ENCODE peak calls at places on chromosome 18, in four cellular contexts. B, I, L and Z are unnamed samples.

GRCh38 chr18:79787527-79788095 is 10.1 kb upstream of the KCNG2 start:
- DNase-seq in B (no peak), I (no peak), L (no peak), Z (no peak)

GRCh38 chr18:3815991-3816390 is 366.0 kb downstream of the TGIF1 start:
- DNase-seq in B (no peak), I (no peak), L (no peak), Z (no peak)

GRCh38 chr18:22683196-22683676 is 249.9 kb upstream of the RBBP8 start:
- DNase-seq in B (peak; percentile 84), I (peak; percentile 52), L (no peak), Z (peak; percentile 96)

GRCh38 chr18:79612291-79613108 is 67.1 kb upstream of the CTDP1 start:
- DNase-seq in B (no peak), I (no peak), L (no peak), Z (no peak)

GRCh38 chr18:63844254-63844653 is 43.3 kb upstream of the SERPINB2 start:
- DNase-seq in B (no peak), I (no peak), L (peak; percentile 35), Z (peak; percentile 7)

GRCh38 chr18:74492259-74492658 is 3.9 kb upstream of the CNDP2 start:
- DNase-seq in B (no peak), I (no peak), L (no peak), Z (no peak)

GRCh38 chr18:65768379-65768778 is 17.6 kb downstream of the CDH7 start:
- DNase-seq in B (no peak), I (no peak), L (peak; percentile 80), Z (no peak)

GRCh38 chr18:80104364-80104779 is 4.7 kb upstream of the ADNP2 start:
- DNase-seq in B (no peak), I (no peak), L (peak; percentile 56), Z (no peak)

GRCh38 chr18:75896865-75897264 is 469.4 kb upstream of the SMIM21 start:
- DNase-seq in B (no peak), I (peak; percentile 35), L (no peak), Z (no peak)

GRCh38 chr18:56977771-56978170 is 169.1 kb upstream of the BOD1L2 start:
- DNase-seq in B (no peak), I (no peak), L (no peak), Z (no peak)

GRCh38 chr18:23143871-23144270 is 8.6 kb downstream of the CABLES1 start:
- DNase-seq in B (no peak), I (no peak), L (peak; percentile 79), Z (peak; percentile 37)

GRCh38 chr18:45415614-45416013 is 199.7 kb upstream of the SLC14A2 start:
- DNase-seq in B (no peak), I (no peak), L (no peak), Z (no peak)

GRCh38 chr18:47883771-47884413 is 46.6 kb downstream of the SMAD2 start:
- DNase-seq in B (no peak), I (no peak), L (no peak), Z (peak; percentile 81)

GRCh38 chr18:47893047-47893446 is 37.4 kb downstream of the SMAD2 start:
- DNase-seq in B (no peak), I (no peak), L (no peak), Z (no peak)

GRCh38 chr18:47882641-47883040 is 47.8 kb downstream of the SMAD2 start:
- DNase-seq in B (no peak), I (no peak), L (no peak), Z (no peak)

GRCh38 chr18:47893939-47894699 is 36.3 kb downstream of the SMAD2 start:
- DNase-seq in B (no peak), I (no peak), L (no peak), Z (peak; percentile 51)

DNA sequence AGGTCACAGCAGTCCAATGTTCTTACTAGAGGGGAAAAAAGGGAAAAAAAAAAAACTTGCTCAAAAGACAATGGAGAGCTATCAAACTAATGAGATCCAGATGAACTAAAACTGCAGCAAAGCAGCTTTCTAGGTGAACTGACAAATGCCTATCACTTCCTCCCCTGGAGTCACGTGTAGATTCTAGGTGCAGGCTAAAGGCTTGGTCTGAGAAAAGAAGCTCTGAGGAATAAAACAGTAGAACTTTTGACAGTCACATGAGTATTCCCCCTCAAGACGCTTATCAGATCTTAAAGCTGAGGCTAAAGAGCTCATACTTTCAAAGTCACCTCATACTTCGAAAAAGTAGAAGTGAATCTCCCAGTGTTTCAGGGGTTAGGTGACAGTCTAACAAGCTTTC is 42.3 kb downstream of the SMAD2 start:
- DNase-seq in B (no peak), I (no peak), L (no peak), Z (no peak)
- H3K27ac ChIP-seq in B (no peak overlapping the region), I (no peak overlapping the region), L (no peak overlapping the region), Z (no peak overlapping the region)

GRCh38 chr18:6810191-6810590 is 80.7 kb downstream of the ARHGAP28 start:
- DNase-seq in B (no peak), I (no peak), L (no peak), Z (no peak)

GRCh38 chr18:6811816-6812215 is 82.3 kb downstream of the ARHGAP28 start:
- DNase-seq in B (no peak), I (no peak), L (no peak), Z (peak; percentile 10)

GRCh38 chr18:6807504-6808257 is 78.2 kb downstream of the ARHGAP28 start:
- DNase-seq in B (no peak), I (no peak), L (peak; percentile 82), Z (no peak)
- H3K27ac ChIP-seq in B (no peak overlapping the region), I (no peak overlapping the region), L (no peak overlapping the region), Z (no peak overlapping the region)

DNA sequence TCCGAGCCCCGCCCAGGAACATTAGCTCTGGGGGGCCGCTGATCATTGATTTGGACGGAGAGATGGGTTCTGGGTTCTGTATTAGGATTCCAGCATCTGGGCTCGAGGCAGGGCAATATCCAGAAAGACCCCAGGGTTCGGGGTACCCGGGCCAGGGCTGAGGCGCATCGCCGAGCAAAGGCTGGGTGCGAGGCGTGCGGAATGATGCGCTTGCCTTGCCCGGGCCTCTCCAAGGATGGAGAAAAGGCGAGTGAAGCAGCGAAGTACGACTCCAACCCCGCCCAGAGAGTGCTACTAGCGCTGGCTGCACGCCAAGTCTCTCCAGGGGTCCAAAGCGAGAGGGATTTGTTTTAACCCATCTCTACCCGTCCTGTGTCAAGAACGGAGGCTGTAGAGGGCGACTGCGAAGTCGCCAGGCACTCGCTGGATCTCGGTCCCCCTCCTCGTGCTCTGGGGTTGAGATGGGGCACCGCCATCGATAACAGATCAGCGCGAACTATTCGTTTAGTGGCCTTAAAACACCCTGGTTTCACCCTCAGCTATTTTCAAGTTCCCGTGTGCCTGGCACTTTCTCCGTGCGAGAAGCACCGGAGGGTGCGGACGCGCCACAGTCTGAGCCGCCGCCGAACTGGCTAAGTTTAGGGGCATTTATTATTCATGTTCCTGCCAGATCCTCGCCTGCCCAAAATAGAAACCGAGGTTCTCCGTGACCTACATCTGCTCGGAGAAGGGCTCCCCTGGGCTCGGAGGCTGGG is 1.9 kb downstream of the ADCYAP1 start:
- DNase-seq in B (no peak), I (no peak), L (no peak), Z (no peak)
- H3K27ac ChIP-seq in B (no peak overlapping the region), I (no peak overlapping the region), L (no peak overlapping the region), Z (no peak overlapping the region)

GRCh38 chr18:61896767-61897166 is 4.0 kb upstream of the RNF152 start:
- DNase-seq in B (no peak), I (no peak), L (peak; percentile 91), Z (peak; percentile 65)
- H3K27ac ChIP-seq in B (no peak overlapping the region), I (no peak overlapping the region), L (no peak overlapping the region), Z (no peak overlapping the region)

GRCh38 chr18:51010218-51010617 is 19.8 kb upstream of the SMAD4 start:
- DNase-seq in B (no peak), I (no peak), L (no peak), Z (no peak)

GRCh38 chr18:51009071-51009470 is 20.9 kb upstream of the SMAD4 start:
- DNase-seq in B (no peak), I (no peak), L (peak; percentile 24), Z (peak; percentile 18)

GRCh38 chr18:51007787-51008134 is 22.3 kb upstream of the SMAD4 start:
- DNase-seq in B (no peak), I (no peak), L (no peak), Z (no peak)

GRCh38 chr18:51006061-51006818 is 23.8 kb upstream of the SMAD4 start:
- DNase-seq in B (no peak), I (no peak), L (no peak), Z (no peak)

DNA sequence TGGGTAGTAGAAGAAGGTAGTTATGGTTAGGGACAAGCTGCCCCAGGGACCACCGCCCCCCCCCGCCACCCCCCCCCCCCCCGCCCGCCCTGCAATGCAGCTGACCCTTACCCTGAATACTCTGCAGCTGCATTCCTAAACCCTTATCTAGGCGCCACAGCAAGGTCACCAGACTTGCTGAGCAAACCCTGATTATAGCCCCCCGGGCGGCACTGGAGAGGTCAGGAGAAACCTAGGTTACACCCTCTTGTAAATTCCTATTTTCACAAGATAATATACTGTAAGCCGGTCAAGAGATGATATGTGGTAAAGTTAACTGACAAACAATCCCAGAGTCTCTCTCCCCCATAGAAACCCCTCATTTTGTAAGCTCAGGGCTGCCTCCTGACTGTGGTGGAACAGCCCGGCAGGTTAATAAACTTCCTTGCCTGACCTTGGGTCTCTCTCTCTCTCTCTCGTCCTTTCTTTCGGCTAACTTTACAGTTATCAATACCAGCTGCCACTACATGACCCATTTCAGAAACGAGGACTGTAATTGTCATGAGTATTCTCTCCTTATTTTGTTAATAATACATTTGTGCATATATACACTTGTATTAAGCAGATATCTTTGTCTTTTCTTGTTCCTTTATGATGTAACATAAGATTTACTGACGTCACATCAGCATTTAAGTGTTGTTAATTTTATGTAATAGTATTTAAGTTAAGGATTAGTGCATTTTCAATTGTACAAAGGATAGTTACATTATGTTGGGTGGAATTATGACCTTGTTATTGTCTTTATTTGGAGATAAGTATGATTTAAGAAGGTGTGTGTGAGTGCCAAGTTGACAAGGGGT is 22.8 kb upstream of the SMAD4 start:
- DNase-seq in B (no peak), I (no peak), L (no peak), Z (no peak)
- H3K27ac ChIP-seq in B (no peak overlapping the region), I (no peak overlapping the region), L (no peak overlapping the region), Z (no peak overlapping the region)

GRCh38 chr18:476368-476767 is 24.1 kb downstream of the COLEC12 start:
- DNase-seq in B (no peak), I (no peak), L (no peak), Z (no peak)

GRCh38 chr18:475202-475624 is 25.3 kb downstream of the COLEC12 start:
- DNase-seq in B (no peak), I (no peak), L (peak; percentile 74), Z (peak; percentile 93)

GRCh38 chr18:477565-477964 is 22.9 kb downstream of the COLEC12 start:
- DNase-seq in B (peak; percentile 47), I (peak; percentile 10), L (no peak), Z (no peak)

GRCh38 chr18:474416-474815 is 26.1 kb downstream of the COLEC12 start:
- DNase-seq in B (no peak), I (no peak), L (no peak), Z (peak; percentile 57)

GRCh38 chr18:478679-479078 is 21.8 kb downstream of the COLEC12 start:
- DNase-seq in B (no peak), I (no peak), L (peak; percentile 50), Z (peak; percentile 82)
- H3K27ac ChIP-seq in B (peak overlapping the region; percentile 57), I (no peak overlapping the region), L (peak overlapping the region; percentile 98), Z (peak overlapping the region; percentile 91)

DNA sequence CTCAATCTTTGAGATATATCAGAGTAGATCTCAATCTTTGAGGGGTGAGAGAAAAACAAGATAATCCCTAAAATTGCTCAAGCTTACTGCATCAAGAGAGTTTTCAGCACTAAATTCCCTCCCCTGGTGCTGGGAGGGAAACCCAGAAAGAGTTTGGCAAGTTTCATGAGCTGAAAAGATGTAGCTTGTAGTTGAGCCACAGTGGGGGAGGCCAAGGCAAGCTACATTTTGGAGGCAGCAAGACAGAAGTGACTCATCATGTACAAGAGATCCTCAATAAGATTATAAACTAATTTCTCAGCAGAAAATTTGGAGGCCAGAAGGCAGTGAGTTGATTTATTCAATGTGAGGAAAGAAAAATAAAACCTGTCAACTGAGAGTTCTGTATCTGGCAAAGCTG is 308.2 kb downstream of the PIEZO2 start:
- DNase-seq in B (no peak), I (no peak), L (peak; percentile 54), Z (no peak)
- H3K27ac ChIP-seq in B (no peak overlapping the region), I (no peak overlapping the region), L (no peak overlapping the region), Z (no peak overlapping the region)